ENCODE peak calls at places on chromosomes 16 and 17, in five cellular contexts. M is A549, N is HepG2, F is upper lobe of left lung, H is GM12878. Z is an unnamed sample.

GRCh38 chr17:32784113-32784512 is 92.8 kb downstream of the MYO1D start:
- ATAC-seq in M (no peak), N (no peak), F (no peak), H (peak), Z (no peak)

GRCh38 chr17:19447085-19447583 is 36.1 kb downstream of the RNF112 start:
- ATAC-seq in M (peak), N (peak), F (peak), H (peak), Z (peak)

GRCh38 chr17:71970312-71970711 is 150.5 kb upstream of the SOX9 start:
- ATAC-seq in M (peak), N (no peak), F (no peak), H (peak), Z (no peak)

GRCh38 chr17:10652984-10653680 is 4.0 kb downstream of the MYH3 start:
- ATAC-seq in M (no peak), N (no peak), F (peak), H (peak), Z (no peak)

GRCh38 chr16:15644306-15644961 is 1.5 kb upstream of the MARF1 start:
- ATAC-seq in M (no peak), N (peak), F (no peak), H (no peak), Z (no peak)

GRCh38 chr16:1740781-1741490 is 30.4 kb downstream of the NME3 start:
- ATAC-seq in M (no peak), N (no peak), F (no peak), H (no peak), Z (no peak)

GRCh38 chr17:21167303-21167702 is 40.5 kb downstream of the DHRS7B start:
- ATAC-seq in M (no peak), N (no peak), F (peak), H (no peak), Z (peak)

GRCh38 chr17:61416540-61417363 is 17.1 kb downstream of the TBX2 start:
- ATAC-seq in M (peak), N (peak), F (peak), H (peak), Z (peak)

GRCh38 chr17:2971851-2972250 is 91.6 kb downstream of the OR1D5 start:
- ATAC-seq in M (no peak), N (no peak), F (no peak), H (no peak), Z (no peak)
- TF ChIP-seq EP300 in M (no peak), N (no peak), F (no peak), H (no peak), Z (no peak)

GRCh38 chr16:56953006-56953405 is 8.7 kb upstream of the CETP start:
- ATAC-seq in M (no peak), N (no peak), F (no peak), H (no peak), Z (no peak)

GRCh38 chr16:56948234-56948633 is 13.5 kb upstream of the CETP start:
- ATAC-seq in M (no peak), N (no peak), F (no peak), H (no peak), Z (no peak)

GRCh38 chr16:56950881-56951771 is 10.6 kb upstream of the CETP start:
- ATAC-seq in M (peak), N (peak), F (peak), H (peak), Z (no peak)

GRCh38 chr16:56950051-56950450 is 11.7 kb upstream of the CETP start:
- ATAC-seq in M (peak), N (peak), F (no peak), H (no peak), Z (no peak)

GRCh38 chr16:56950455-56950854 is 11.3 kb upstream of the CETP start:
- ATAC-seq in M (peak), N (peak), F (no peak), H (no peak), Z (no peak)
- TF ChIP-seq POLR2A in M (no peak), N (no peak), F (no peak), H (no peak), Z (no peak)

DNA sequence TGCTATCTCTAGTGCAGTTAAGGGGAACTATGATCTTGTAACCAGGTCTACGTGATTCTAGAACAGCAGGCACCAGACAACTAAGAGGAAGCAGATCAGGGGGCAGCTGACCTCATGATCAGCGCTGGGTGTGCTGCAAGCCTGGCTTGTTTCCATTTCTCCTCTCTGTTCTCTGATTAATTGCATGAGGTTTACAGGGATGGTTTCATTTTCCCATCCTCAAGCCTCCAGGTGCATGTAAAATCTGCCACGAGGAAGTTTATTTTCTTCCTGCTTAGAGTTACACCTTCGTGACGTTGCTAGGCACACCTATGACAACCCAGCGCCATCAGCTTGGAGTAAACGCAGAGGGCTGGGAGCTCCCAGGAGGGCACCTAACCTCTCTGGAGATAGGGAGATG is 4.3 kb upstream of the NUPR1 start:
- ATAC-seq in M (no peak), N (no peak), F (peak), H (peak), Z (no peak)
- TF ChIP-seq EP300 in M (no peak), N (no peak), F (no peak), H (no peak), Z (no peak)

GRCh38 chr16:86739808-86740207 is 161.5 kb downstream of the FOXL1 start:
- ATAC-seq in M (no peak), N (no peak), F (no peak), H (no peak), Z (no peak)

GRCh38 chr16:86740298-86740697 is 161.9 kb downstream of the FOXL1 start:
- ATAC-seq in M (no peak), N (no peak), F (no peak), H (no peak), Z (no peak)

GRCh38 chr16:86737083-86737482 is 158.7 kb downstream of the FOXL1 start:
- ATAC-seq in M (no peak), N (no peak), F (no peak), H (no peak), Z (no peak)

GRCh38 chr16:86739178-86739577 is 160.8 kb downstream of the FOXL1 start:
- ATAC-seq in M (no peak), N (no peak), F (no peak), H (no peak), Z (no peak)

GRCh38 chr16:86740817-86741799 is 162.8 kb downstream of the FOXL1 start:
- ATAC-seq in M (peak), N (peak), F (peak), H (no peak), Z (peak)
- TF ChIP-seq POLR2A in M (no peak), N (no peak), F (no peak), H (no peak), Z (no peak)

DNA sequence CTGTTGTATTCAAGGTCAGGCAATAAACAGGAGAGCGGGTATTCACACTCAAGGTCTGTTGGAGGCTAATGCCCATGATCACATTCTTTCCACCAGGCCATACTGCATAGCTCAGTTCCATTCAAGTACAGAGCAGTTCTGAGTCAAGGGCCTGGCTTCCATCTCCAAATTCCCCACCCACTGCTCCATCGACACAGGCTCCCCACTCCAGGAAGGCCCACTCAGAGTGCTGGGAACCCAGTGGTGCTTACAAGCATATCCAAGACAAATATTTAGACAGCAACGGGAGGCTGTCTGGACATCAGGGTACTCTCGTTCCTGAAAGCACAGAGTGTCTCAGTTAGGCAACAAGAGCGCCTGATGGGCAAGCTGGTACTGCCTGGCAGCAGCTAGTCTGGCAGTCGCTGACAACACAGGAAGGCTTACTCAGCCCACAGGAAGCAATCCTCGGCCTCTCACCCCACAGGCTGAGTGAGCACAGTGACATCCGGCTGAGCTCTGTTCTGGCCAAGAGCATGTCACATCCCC is 40.9 kb downstream of the RFFL start:
- ATAC-seq in M (peak), N (peak), F (peak), H (peak), Z (peak)
- TF ChIP-seq EP300 in M (no peak), N (no peak), F (peak), H (no peak), Z (no peak)

GRCh38 chr17:58281511-58282011 is 826 bp upstream of the MPO start:
- ATAC-seq in M (no peak), N (no peak), F (no peak), H (no peak), Z (no peak)
- TF ChIP-seq POLR2A in M (no peak), N (no peak), F (no peak), H (no peak), Z (no peak)

GRCh38 chr17:58693208-58693607 is 806 bp downstream of the RAD51C start:
- ATAC-seq in M (no peak), N (peak), F (no peak), H (peak), Z (no peak)

GRCh38 chr17:58691701-58692238 is at the start of gene TEX14:
- ATAC-seq in M (no peak), N (no peak), F (no peak), H (no peak), Z (no peak)

GRCh38 chr17:58693751-58694150 is 1.3 kb downstream of the RAD51C start:
- ATAC-seq in M (no peak), N (no peak), F (no peak), H (no peak), Z (no peak)

GRCh38 chr17:58694302-58694701 is 1.9 kb downstream of the RAD51C start:
- ATAC-seq in M (no peak), N (no peak), F (no peak), H (no peak), Z (no peak)

DNA sequence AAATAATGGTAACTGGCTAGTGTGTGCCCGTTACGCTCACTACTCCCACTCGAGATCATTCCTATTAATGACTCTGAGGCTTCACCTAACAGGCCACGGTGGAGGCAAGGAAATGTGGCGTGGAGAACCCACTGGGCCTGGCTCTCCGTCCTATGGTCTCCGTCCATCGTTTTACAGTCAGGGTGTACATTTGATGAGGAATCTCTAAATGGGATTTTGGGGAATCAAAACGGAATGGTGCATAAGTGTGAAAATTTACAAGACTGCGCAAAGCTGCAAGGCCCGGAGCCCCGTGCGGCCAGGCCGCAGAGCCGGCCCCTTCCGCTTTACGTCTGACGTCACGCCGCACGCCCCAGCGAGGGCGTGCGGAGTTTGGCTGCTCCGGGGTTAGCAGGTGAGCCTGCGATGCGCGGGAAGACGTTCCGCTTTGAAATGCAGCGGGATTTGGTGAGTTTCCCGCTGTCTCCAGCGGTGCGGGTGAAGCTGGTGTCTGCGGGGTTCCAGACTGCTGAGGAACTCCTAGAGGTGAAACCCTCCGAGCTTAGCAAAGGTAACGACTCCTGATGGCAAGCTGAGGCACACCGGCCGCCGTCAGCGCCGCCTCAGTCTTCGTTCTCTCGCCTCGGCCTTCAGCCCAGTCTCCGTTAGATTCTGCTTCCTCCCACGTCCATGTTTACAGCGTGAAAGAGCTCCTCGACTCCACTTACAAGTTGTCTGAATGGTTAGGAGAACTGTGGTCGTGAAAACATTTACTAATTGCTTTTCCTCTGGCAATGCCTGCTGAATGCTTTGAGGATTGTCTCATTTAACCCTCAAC is at the start of gene RAD51C:
- ATAC-seq in M (peak), N (peak), F (peak), H (peak), Z (peak)
- TF ChIP-seq EP300 in M (no peak), N (no peak), F (no peak), H (no peak), Z (no peak)

GRCh38 chr17:63848834-63849689 is 6.6 kb upstream of the SMARCD2 start:
- ATAC-seq in M (peak), N (peak), F (peak), H (peak), Z (peak)
- TF ChIP-seq POLR2A in M (no peak), N (no peak), F (no peak), H (peak), Z (no peak)

GRCh38 chr16:259226-259625 is 16.5 kb downstream of the RGS11 start:
- ATAC-seq in M (no peak), N (no peak), F (no peak), H (no peak), Z (no peak)
- TF ChIP-seq EP300 in M (no peak), N (no peak), F (no peak), H (no peak), Z (no peak)

DNA sequence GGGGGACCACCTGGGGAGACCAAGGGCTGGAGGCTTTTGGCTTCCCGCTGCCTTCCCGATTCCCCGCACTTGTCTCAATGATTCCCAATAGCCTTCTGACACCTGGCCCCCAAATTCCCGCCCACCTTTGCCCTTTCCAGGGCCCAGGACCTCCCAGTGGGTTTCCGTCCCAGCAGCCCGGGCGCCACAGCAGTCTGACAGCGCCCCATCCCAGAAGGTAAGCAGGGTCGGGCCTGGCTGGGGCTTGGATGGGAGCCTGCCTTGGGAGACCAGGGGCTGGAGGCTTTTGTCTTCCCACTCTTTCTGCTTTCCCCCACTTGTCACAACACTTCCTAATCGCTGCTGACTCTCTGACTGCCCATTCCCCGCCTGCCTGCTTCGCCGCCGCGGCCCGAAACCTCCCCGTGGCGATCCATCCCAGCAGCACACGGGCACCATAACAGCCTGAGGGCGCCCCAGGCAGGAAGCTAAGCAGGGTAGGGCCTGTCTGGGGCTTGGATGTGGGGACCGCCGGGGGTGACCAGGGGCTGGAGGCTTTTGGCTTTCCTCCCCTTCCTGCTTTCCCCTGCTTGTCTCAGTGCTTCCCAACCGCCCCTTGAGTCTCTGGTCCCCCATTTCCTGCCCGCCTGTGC is 2289.3 kb downstream of the TP53TG3F start:
- ATAC-seq in M (no peak), N (no peak), F (no peak), H (no peak), Z (no peak)
- TF ChIP-seq POLR2A in M (no peak), N (no peak), F (no peak), H (no peak), Z (no peak)